ENCODE peak calls at places on chromosomes 2 and 18, in five cellular contexts. X is lung, Q is body of pancreas, C is HFFc6, L is A549. O is an unnamed sample.

GRCh38 chr2:30106543-30106942 is 40.3 kb upstream of the YPEL5 start:
- DNase-seq in L (no peak), X (no peak), C (peak), Q (no peak), O (no peak)

GRCh38 chr2:235958631-235959395 is 209.4 kb downstream of the GBX2 start:
- DNase-seq in C (no peak), Q (no peak), L (no peak), X (no peak), O (no peak)

GRCh38 chr2:127597046-127597983 is 48.6 kb upstream of the GPR17 start:
- DNase-seq in Q (no peak), C (no peak), X (no peak), L (no peak), O (no peak)

GRCh38 chr2:150710916-150711315 is 223.4 kb upstream of the RND3 start:
- DNase-seq in X (no peak), Q (no peak), L (no peak), C (no peak), O (no peak)

GRCh38 chr2:76748581-76749296 is 773.4 kb downstream of the LRRTM4 start:
- DNase-seq in Q (no peak), C (no peak), X (no peak), L (no peak), O (no peak)

GRCh38 chr2:8303322-8303832 is 378.5 kb upstream of the ID2 start:
- DNase-seq in C (no peak), Q (peak), L (no peak), X (peak), O (no peak)

GRCh38 chr2:73983322-73984202 is 1.1 kb upstream of the TET3 start:
- DNase-seq in C (no peak), L (peak), X (peak), Q (peak), O (peak)

GRCh38 chr18:50008306-50008705 is 186.6 kb downstream of the MYO5B start:
- DNase-seq in C (no peak), X (no peak), L (no peak), Q (no peak), O (no peak)

GRCh38 chr2:218402491-218402901 is 2.8 kb downstream of the CTDSP1 start:
- DNase-seq in X (no peak), L (no peak), C (no peak), Q (no peak), O (no peak)

GRCh38 chr18:9796933-9797549 is 88.7 kb upstream of the TXNDC2 start:
- DNase-seq in X (no peak), L (no peak), C (no peak), Q (no peak), O (no peak)

GRCh38 chr2:165044505-165045303 is 89.4 kb upstream of the SLC38A11 start:
- DNase-seq in Q (no peak), C (no peak), L (no peak), X (no peak), O (no peak)

GRCh38 chr2:98175811-98176210 is 88.8 kb downstream of the VWA3B start:
- DNase-seq in X (no peak), Q (peak), L (no peak), C (no peak), O (no peak)

GRCh38 chr2:181892795-181893435 is 1.4 kb downstream of the ITPRID2 start:
- DNase-seq in Q (no peak), L (peak), C (peak), X (no peak), O (no peak)

GRCh38 chr2:186771395-186771794 is 77.5 kb downstream of the FAM171B start:
- DNase-seq in L (no peak), C (peak), X (no peak), Q (no peak), O (no peak)

GRCh38 chr18:69900941-69901340 is 46.7 kb downstream of the CD226 start:
- DNase-seq in X (no peak), Q (no peak), L (no peak), C (no peak), O (no peak)

GRCh38 chr18:73235921-73236320 is 368.1 kb upstream of the NETO1 start:
- DNase-seq in Q (no peak), X (no peak), C (peak), L (no peak), O (no peak)

GRCh38 chr2:209917154-209917771 is 85.2 kb upstream of the RPE start:
- DNase-seq in L (no peak), C (no peak), Q (no peak), X (no peak), O (no peak)

GRCh38 chr2:34652636-34653035 is 1053.5 kb upstream of the FAM98A start:
- DNase-seq in C (no peak), L (no peak), X (no peak), Q (no peak), O (no peak)

GRCh38 chr2:219314804-219315468 is 5.7 kb upstream of the PTPRN start:
- DNase-seq in L (no peak), C (peak), X (no peak), Q (no peak), O (no peak)

GRCh38 chr2:226904592-226904991 is 68.7 kb downstream of the RHBDD1 start:
- DNase-seq in L (no peak), Q (no peak), C (no peak), X (no peak), O (no peak)

GRCh38 chr2:109516445-109517117 is 97.2 kb downstream of the SEPTIN10 start:
- DNase-seq in L (peak), Q (peak), X (no peak), C (peak), O (no peak)

GRCh38 chr2:146481629-146482028 is 1363.2 kb upstream of the ACVR2A start:
- DNase-seq in C (no peak), Q (no peak), L (no peak), X (no peak), O (no peak)

GRCh38 chr18:10374615-10375295 is 79.7 kb upstream of the APCDD1 start:
- DNase-seq in X (no peak), L (no peak), C (peak), Q (no peak), O (peak)

GRCh38 chr2:238925281-238925680 is 77.4 kb downstream of the TWIST2 start:
- DNase-seq in L (no peak), Q (no peak), C (no peak), X (no peak), O (no peak)

GRCh38 chr2:10817413-10817812 is 4.8 kb upstream of the PDIA6 start:
- DNase-seq in Q (no peak), X (no peak), C (no peak), L (peak), O (no peak)

GRCh38 chr2:120261387-120262006 is 8.8 kb downstream of the RALB start:
- DNase-seq in L (no peak), Q (no peak), X (no peak), C (no peak), O (no peak)

GRCh38 chr2:200702646-200703118 is 109.0 kb upstream of the BZW1 start:
- DNase-seq in C (no peak), Q (no peak), L (no peak), X (no peak), O (no peak)

GRCh38 chr2:232264081-232264480 is 114.5 kb upstream of the ALPP start:
- DNase-seq in Q (no peak), X (no peak), C (no peak), L (no peak), O (no peak)

GRCh38 chr2:74548285-74548918 is 5.3 kb downstream of the LOXL3 start:
- DNase-seq in X (no peak), C (no peak), Q (no peak), L (no peak), O (no peak)

GRCh38 chr2:54809814-54810213 is 86.4 kb downstream of the EML6 start:
- DNase-seq in Q (no peak), L (peak), X (no peak), C (peak), O (peak)

GRCh38 chr18:77650799-77651385 is 401.2 kb downstream of the GALR1 start:
- DNase-seq in L (peak), X (peak), Q (peak), C (no peak), O (no peak)

GRCh38 chr2:43075054-43075593 is 151.3 kb downstream of the ZFP36L2 start:
- DNase-seq in X (peak), L (no peak), Q (peak), C (peak), O (peak)

GRCh38 chr18:54127759-54128378 is 96.6 kb downstream of the MBD2 start:
- DNase-seq in L (peak), X (no peak), C (peak), Q (peak), O (no peak)

DNA sequence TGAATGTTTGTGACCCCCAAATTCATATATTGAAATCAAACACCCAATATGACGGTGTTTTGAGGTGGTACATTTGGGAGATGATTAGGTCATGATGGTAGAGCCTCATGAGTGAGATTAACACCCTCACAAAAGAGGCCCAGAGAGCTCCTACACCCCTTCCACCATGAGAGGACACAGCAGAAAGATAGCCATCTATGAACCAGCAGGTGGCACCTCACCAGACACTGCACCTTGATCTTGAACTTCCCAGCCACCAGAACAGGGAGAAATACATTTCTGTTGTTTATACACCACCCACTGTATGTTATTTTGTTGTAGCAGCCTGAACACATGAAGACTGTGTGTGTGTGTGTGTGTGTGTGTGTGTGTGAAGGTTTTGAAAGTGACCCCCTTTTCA is 58.1 kb downstream of the ST3GAL5 start:
- DNase-seq in C (no peak), L (no peak), Q (no peak), X (no peak), O (no peak)
- TF ChIP-seq CTCF in C (peak), L (peak), Q (no peak), X (no peak), O (peak)

GRCh38 chr2:151953467-151953866 is 125.2 kb upstream of the ARL5A start:
- DNase-seq in Q (no peak), L (no peak), C (no peak), X (no peak), O (no peak)
- TF ChIP-seq CTCF in Q (no peak), L (no peak), C (peak), X (no peak), O (no peak)

DNA sequence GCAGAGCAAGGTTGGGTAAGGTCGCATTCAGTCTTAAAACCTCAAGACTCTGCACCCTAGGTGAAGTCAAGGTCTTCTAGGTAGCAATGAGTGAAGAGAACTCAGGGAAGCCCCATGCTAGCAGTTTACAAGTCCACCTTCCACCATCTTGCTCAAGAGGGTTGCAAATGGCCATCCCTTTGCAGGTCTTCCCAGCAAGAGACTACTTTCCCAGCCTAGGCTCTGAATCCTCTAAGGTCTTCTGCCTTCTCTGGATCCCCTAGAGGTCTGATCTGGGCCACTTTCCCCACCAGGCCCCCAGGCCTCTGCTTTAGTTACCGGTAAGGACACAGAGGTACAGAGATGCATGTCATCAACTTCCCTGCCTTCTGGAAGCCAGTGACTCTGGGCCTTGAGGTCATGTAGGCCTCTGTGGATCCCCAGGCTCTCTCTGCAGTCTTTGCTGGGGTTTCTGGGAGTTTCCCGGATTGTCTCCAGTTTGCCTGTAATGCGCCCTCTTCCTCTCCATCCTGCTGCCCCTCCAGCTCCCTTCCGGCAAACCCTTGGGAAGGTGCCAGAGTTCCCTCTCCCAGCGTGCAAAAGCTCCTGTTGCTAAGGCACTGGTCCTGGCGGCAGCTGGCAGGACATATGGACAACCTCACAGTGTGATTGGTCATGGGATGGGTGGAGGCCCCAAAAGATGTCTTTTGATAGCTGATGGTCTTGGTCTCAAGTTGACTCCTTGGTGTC is 320.4 kb downstream of the CYP26B1 start:
- DNase-seq in C (no peak), X (no peak), L (no peak), Q (no peak), O (no peak)
- TF ChIP-seq CTCF in C (no peak), X (no peak), L (no peak), Q (no peak), O (no peak)

GRCh38 chr2:173462908-173463840 is 108.5 kb downstream of the CDCA7 start:
- DNase-seq in C (no peak), L (no peak), X (no peak), Q (no peak), O (no peak)
- TF ChIP-seq CTCF in C (no peak), L (no peak), X (no peak), Q (no peak), O (no peak)

DNA sequence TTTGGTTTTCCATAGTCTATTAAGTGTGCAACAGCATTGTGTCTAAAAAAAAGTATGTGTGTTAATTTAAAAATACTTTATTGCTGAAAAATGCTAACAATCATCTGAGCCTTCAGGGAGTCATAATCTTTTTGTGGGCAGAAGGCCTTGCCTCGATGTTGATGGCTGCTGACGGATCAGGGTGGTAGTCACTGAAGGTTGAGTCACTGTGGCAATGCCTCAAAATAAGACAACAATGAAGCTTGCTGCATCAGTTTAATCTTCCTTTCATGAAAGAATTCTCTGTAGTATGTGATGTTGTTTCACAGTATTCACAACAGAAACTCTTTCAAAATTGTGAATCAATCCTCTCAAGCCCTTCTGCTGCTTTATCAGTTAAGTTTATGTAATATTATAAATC is 31.3 kb downstream of the HDHD2 start:
- DNase-seq in Q (no peak), C (peak), L (no peak), X (no peak), O (no peak)
- TF ChIP-seq CTCF in Q (no peak), C (no peak), L (no peak), X (no peak), O (no peak)

GRCh38 chr2:72214429-72215143 is 66.9 kb upstream of the CYP26B1 start:
- DNase-seq in L (no peak), X (no peak), Q (no peak), C (peak), O (no peak)

GRCh38 chr2:72222829-72223564 is 75.3 kb upstream of the CYP26B1 start:
- DNase-seq in X (no peak), C (peak), L (no peak), Q (no peak), O (no peak)

DNA sequence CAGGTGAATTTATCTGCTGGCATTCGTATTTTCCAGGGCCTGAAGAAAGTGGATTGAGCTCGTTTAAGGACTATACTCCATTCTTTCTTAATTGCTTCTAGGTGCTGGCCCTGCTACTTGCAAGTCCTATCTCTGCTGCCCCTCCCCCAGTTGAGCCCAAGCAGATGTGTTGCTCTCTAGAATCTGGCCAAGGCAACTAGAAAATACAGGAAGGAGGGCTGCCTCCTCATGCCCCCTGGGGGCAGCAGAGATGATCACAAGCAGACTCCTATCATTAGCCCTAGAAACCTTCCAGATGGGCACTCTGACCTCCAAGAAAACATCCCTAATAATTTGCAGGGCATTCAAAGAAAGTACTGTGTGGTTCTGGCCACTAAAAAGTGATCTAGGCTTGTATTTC is 72.5 kb upstream of the CYP26B1 start:
- DNase-seq in Q (no peak), L (no peak), X (no peak), C (no peak), O (no peak)
- TF ChIP-seq CTCF in Q (no peak), L (peak), X (no peak), C (peak), O (peak)

DNA sequence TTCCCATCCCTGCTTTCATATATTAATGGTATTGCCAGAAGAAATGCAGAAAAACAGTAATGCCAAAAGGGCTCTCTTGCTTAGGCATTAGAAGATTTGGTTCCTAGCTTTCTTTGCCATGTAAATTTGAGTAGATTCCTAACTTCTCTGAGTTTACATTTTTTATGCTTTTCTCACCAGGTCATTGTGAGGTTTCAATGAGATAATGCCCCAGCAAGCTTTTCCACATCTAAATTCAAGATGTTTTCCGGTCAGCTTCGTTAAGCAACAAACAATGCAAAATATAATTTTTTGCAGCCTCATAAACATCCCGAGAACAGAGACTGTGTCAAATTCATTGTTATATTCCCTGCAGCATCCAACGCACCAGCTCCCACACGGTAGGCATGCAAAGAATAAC is 44.9 kb downstream of the NCKAP5 start:
- DNase-seq in L (no peak), X (no peak), Q (no peak), C (peak), O (no peak)
- TF ChIP-seq CTCF in L (no peak), X (no peak), Q (no peak), C (no peak), O (no peak)